ENCODE peak calls at places on chromosome X, in four cellular contexts. Z is fibroblast of lung, T is neuronal stem cell, P is DND-41. E is an unnamed sample.

GRCh38 chrX:134396174-134396573 is 63.8 kb upstream of the HPRT1 start:
- DNase-seq in Z (peak; percentile 33), T (no peak), P (no peak), E (no peak)

GRCh38 chrX:48569958-48570357 is 4.3 kb upstream of the RBM3 start:
- DNase-seq in Z (no peak), T (no peak), P (no peak), E (no peak)

GRCh38 chrX:94204524-94204923 is 530.5 kb downstream of the FAM133A start:
- DNase-seq in Z (no peak), T (no peak), P (no peak), E (no peak)

GRCh38 chrX:45714864-45715263 is 514.2 kb upstream of the DIPK2B start:
- DNase-seq in Z (peak; percentile 56), T (no peak), P (no peak), E (peak; percentile 82)

GRCh38 chrX:11664211-11664888 is 1.4 kb downstream of the ARHGAP6 start:
- DNase-seq in Z (no peak), T (no peak), P (no peak), E (no peak)

GRCh38 chrX:77493677-77494553 is 46.7 kb downstream of the FGF16 start:
- DNase-seq in Z (peak; percentile 73), T (peak; percentile 1), P (peak; percentile 8), E (no peak)

GRCh38 chrX:45143455-45143854 is 57.2 kb downstream of the DIPK2B start:
- DNase-seq in Z (no peak), T (no peak), P (no peak), E (no peak)

GRCh38 chrX:150548684-150549083 is 19.7 kb upstream of the MTM1 start:
- DNase-seq in Z (peak; percentile 34), T (no peak), P (no peak), E (no peak)

GRCh38 chrX:138890491-138890890 is 179.0 kb upstream of the FGF13 start:
- DNase-seq in Z (peak; percentile 0), T (no peak), P (no peak), E (no peak)

GRCh38 chrX:56783450-56783831 is 54.4 kb downstream of the NBDY start:
- DNase-seq in Z (no peak), T (no peak), P (no peak), E (no peak)

GRCh38 chrX:11759172-11759460 is 1.1 kb downstream of the MSL3 start:
- DNase-seq in Z (no peak), T (no peak), P (peak; percentile 5), E (no peak)

GRCh38 chrX:67612231-67612630 is 68.4 kb downstream of the AR start:
- DNase-seq in Z (no peak), T (no peak), P (no peak), E (no peak)

GRCh38 chrX:72053508-72053907 is 78.2 kb downstream of the RTL5 start:
- DNase-seq in Z (no peak), T (no peak), P (no peak), E (no peak)

GRCh38 chrX:5537098-5537497 is 691.6 kb downstream of the NLGN4X start:
- DNase-seq in Z (no peak), T (no peak), P (no peak), E (no peak)

GRCh38 chrX:44795945-44796450 is 47.8 kb upstream of the DUSP21 start:
- DNase-seq in Z (peak; percentile 8), T (no peak), P (no peak), E (no peak)

GRCh38 chrX:47863187-47863586 is 26.5 kb downstream of the ZNF81 start:
- DNase-seq in Z (no peak), T (no peak), P (no peak), E (no peak)

GRCh38 chrX:138765061-138765460 is 53.5 kb upstream of the FGF13 start:
- DNase-seq in Z (peak; percentile 63), T (no peak), P (no peak), E (no peak)

GRCh38 chrX:37330642-37331041 is 18.5 kb upstream of the PRRG1 start:
- DNase-seq in Z (no peak), T (no peak), P (no peak), E (no peak)

GRCh38 chrX:39946822-39947221 is 150.9 kb downstream of the BCOR start:
- DNase-seq in Z (peak; percentile 44), T (no peak), P (no peak), E (no peak)

GRCh38 chrX:107825698-107826285 is at the start of gene MID2:
- DNase-seq in Z (peak; percentile 30), T (peak; percentile 4), P (no peak), E (peak; percentile 29)

GRCh38 chrX:1591863-1592127 is 391 bp downstream of the AKAP17A start:
- DNase-seq in Z (no peak), T (no peak), P (peak; percentile 22), E (no peak)

GRCh38 chrX:112614640-112615039 is 65.1 kb downstream of the LHFPL1 start:
- DNase-seq in Z (peak; percentile 1), T (peak; percentile 0), P (no peak), E (no peak)

GRCh38 chrX:75623535-75623934 is 100.7 kb upstream of the ZDHHC15 start:
- DNase-seq in Z (no peak), T (no peak), P (peak; percentile 15), E (no peak)

GRCh38 chrX:153562546-153562945 is 36.4 kb downstream of the CCNQ start:
- DNase-seq in Z (no peak), T (no peak), P (no peak), E (no peak)

GRCh38 chrX:121360280-121360679 is 312.9 kb downstream of the GLUD2 start:
- DNase-seq in Z (no peak), T (no peak), P (no peak), E (no peak)

GRCh38 chrX:110755061-110755460 is 40.6 kb downstream of the CHRDL1 start:
- DNase-seq in Z (peak; percentile 42), T (no peak), P (no peak), E (no peak)

DNA sequence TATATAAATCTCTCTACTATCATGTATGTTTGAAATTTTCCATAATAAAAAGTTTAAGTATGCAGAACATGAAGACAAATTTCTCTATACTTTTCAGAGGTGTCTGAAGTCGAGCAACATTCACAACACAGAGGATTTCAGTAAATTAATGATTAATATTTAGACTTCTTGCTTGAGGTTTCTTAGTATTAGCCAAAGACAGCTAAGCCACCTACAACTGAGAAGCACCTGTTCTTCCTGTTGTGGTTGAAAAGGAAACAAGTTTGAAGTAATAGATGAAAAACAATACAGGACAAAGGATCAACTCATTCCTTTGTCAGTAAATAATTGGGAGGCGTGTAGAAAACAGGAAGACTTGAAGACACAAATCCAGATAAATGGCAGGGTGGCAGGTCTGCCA is 21.1 kb downstream of the SCML1 start:
- DNase-seq in Z (no peak), T (no peak), P (no peak), E (no peak)
- H3K4me3 ChIP-seq in Z (no peak overlapping the region), T (no peak overlapping the region), P (no peak overlapping the region), E (no peak overlapping the region)

DNA sequence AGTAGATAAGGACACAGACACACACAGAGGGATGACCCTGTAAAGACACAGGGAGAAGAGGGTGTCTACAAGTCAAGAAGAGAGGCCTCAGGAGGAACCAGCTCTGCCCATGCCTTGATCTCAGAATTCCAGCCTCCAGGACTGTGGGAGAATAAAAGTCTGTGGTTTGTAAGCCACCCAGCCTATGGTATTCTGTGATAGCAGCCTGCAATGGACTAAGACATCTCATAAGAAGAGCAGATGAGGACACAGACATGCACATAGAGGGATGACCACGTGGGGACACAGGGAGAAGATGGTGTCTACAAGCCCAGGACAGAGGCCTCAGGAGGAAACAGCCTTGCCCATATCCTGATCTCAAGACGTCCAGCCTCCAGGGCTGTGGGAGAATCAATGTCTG is 9.4 kb downstream of the XG start:
- DNase-seq in Z (no peak), T (no peak), P (no peak), E (no peak)
- H3K4me2 ChIP-seq in Z (no peak overlapping the region), T (no peak overlapping the region), P (no peak overlapping the region), E (no peak overlapping the region)

DNA sequence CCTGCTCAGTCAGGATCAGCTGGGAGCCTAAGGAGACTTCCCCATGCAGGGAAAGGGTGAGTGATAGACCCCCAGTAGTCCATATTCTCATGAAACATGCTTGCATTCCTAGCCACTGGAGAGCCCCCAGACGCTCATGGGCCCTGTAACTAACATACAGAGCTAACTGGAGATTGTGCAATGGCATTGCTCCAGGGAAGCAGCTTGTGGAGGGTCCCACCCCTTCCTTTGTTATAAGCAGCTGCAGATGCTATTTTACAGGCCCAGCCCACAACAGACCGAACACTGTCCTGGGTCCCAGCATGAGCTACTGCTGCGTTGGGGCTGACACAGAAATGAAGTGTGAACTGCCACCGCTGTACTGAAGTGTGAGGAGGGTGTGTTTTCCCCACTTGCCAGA is 1465.7 kb upstream of the DIAPH2 start:
- DNase-seq in Z (no peak), T (no peak), P (no peak), E (no peak)
- H3K4me3 ChIP-seq in Z (no peak overlapping the region), T (no peak overlapping the region), P (no peak overlapping the region), E (no peak overlapping the region)

GRCh38 chrX:22095306-22095705 is 63.2 kb downstream of the PHEX start:
- DNase-seq in Z (peak; percentile 93), T (peak; percentile 17), P (no peak), E (no peak)
- H3K4me2 ChIP-seq in Z (no peak overlapping the region), T (no peak overlapping the region), P (no peak overlapping the region), E (no peak overlapping the region)

GRCh38 chrX:148047216-148047615 is 66.1 kb downstream of the FMR1NB start:
- DNase-seq in Z (no peak), T (no peak), P (no peak), E (no peak)
- H3K4me3 ChIP-seq in Z (no peak overlapping the region), T (no peak overlapping the region), P (no peak overlapping the region), E (no peak overlapping the region)

GRCh38 chrX:50839730-50840129 is 25.7 kb upstream of the SHROOM4 start:
- DNase-seq in Z (no peak), T (no peak), P (no peak), E (no peak)

DNA sequence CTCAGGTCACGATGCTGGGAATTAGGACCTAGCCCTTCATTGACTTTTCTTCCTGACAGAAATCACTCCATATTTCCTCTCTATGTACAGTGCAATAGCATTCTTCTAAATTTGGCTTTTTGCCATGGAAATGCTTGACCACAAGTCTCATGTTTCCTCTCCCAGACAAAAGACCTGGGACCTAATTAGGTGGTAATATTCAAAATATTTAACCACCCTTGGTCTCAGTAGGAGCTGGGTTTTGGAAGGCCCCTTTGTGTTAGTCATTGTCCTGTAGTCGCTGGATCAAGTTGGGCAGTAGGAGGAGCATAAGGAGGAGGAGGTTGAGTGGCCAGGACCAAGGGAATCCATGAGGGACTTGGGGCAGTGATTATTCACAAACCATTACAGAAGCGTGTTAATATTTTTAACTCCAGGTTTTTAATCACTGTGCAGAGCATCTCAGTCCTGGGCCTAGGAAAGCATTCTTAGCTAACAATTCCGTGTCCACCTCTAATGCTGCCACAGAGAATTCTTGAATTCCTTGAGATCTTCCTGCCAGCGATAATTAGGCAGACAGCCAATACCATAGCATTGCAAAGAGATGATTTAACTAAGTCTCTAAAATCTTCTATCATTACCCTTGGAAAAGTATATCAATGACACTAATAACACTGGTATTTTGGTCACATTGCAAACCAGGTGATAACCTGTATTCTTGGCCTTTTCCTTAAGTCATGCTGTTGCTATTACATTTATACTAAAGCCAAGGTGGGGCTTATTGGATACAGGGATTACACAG is 25.0 kb upstream of the SHROOM4 start:
- DNase-seq in Z (peak; percentile 2), T (no peak), P (no peak), E (no peak)
- H3K4me2 ChIP-seq in Z (no peak overlapping the region), T (no peak overlapping the region), P (no peak overlapping the region), E (no peak overlapping the region)

GRCh38 chrX:16474511-16474910 is 175.4 kb upstream of the S100G start:
- DNase-seq in Z (no peak), T (no peak), P (no peak), E (no peak)

GRCh38 chrX:16472345-16472744 is 177.6 kb upstream of the S100G start:
- DNase-seq in Z (no peak), T (no peak), P (no peak), E (no peak)

GRCh38 chrX:16479206-16479869 is 170.6 kb upstream of the S100G start:
- DNase-seq in Z (peak; percentile 28), T (no peak), P (no peak), E (no peak)

GRCh38 chrX:16476009-16476408 is 173.9 kb upstream of the S100G start:
- DNase-seq in Z (no peak), T (no peak), P (no peak), E (no peak)

GRCh38 chrX:16476692-16477091 is 173.3 kb upstream of the S100G start:
- DNase-seq in Z (no peak), T (no peak), P (no peak), E (no peak)
- H3K4me3 ChIP-seq in Z (no peak overlapping the region), T (no peak overlapping the region), P (no peak overlapping the region), E (no peak overlapping the region)

E was measured in HCT116.